ENCODE peak calls at places on chromosomes 2 and 18, in six cellular contexts. One of them, this sample, is unnamed.

GRCh38 chr2:241844831-241845578 is 13.7 kb downstream of the PDCD1 start:
- DNase-seq in left lung: peak; percentile 32
- DNase-seq in GM12865: no peak
- DNase-seq in neural crest cell: no peak
- DNase-seq in retinal pigment epithelial cell: no peak
- DNase-seq in nephron progenitor cell: no peak
- DNase-seq in this sample: no peak

GRCh38 chr2:225793736-225794550 is 394.4 kb downstream of the NYAP2 start:
- DNase-seq in nephron progenitor cell: no peak
- DNase-seq in GM12865: no peak
- DNase-seq in neural crest cell: no peak
- DNase-seq in left lung: no peak
- DNase-seq in retinal pigment epithelial cell: no peak
- DNase-seq in this sample: no peak

GRCh38 chr18:3985664-3986063 is 469.4 kb downstream of the DLGAP1 start:
- DNase-seq in nephron progenitor cell: no peak
- DNase-seq in retinal pigment epithelial cell: no peak
- DNase-seq in left lung: no peak
- DNase-seq in GM12865: no peak
- DNase-seq in neural crest cell: no peak
- DNase-seq in this sample: no peak

GRCh38 chr2:191804711-191805230 is 42.1 kb downstream of the CAVIN2 start:
- DNase-seq in nephron progenitor cell: no peak
- DNase-seq in retinal pigment epithelial cell: no peak
- DNase-seq in left lung: no peak
- DNase-seq in neural crest cell: no peak
- DNase-seq in GM12865: no peak
- DNase-seq in this sample: no peak

GRCh38 chr2:143128681-143129580 is at the start of gene ARHGAP15:
- DNase-seq in retinal pigment epithelial cell: no peak
- DNase-seq in nephron progenitor cell: no peak
- DNase-seq in left lung: peak; percentile 34
- DNase-seq in neural crest cell: no peak
- DNase-seq in GM12865: peak; percentile 93
- DNase-seq in this sample: no peak

GRCh38 chr2:125341353-125341752 is 1314.6 kb upstream of the GYPC start:
- DNase-seq in nephron progenitor cell: no peak
- DNase-seq in left lung: no peak
- DNase-seq in GM12865: no peak
- DNase-seq in neural crest cell: no peak
- DNase-seq in retinal pigment epithelial cell: no peak
- DNase-seq in this sample: no peak

GRCh38 chr2:178527592-178527991 is 47.3 kb downstream of the PLEKHA3 start:
- DNase-seq in GM12865: no peak
- DNase-seq in left lung: no peak
- DNase-seq in retinal pigment epithelial cell: no peak
- DNase-seq in nephron progenitor cell: no peak
- DNase-seq in neural crest cell: no peak
- DNase-seq in this sample: no peak

GRCh38 chr2:99442837-99443236 is 47.0 kb downstream of the REV1 start:
- DNase-seq in retinal pigment epithelial cell: no peak
- DNase-seq in GM12865: no peak
- DNase-seq in left lung: no peak
- DNase-seq in neural crest cell: no peak
- DNase-seq in nephron progenitor cell: no peak
- DNase-seq in this sample: no peak

GRCh38 chr2:158967114-158967730 is 1.2 kb upstream of the TANC1 start:
- DNase-seq in GM12865: no peak
- DNase-seq in nephron progenitor cell: peak; percentile 49
- DNase-seq in retinal pigment epithelial cell: no peak
- DNase-seq in neural crest cell: no peak
- DNase-seq in left lung: no peak
- DNase-seq in this sample: no peak

GRCh38 chr2:207265849-207266248 is 100.1 kb upstream of the KLF7 start:
- DNase-seq in GM12865: no peak
- DNase-seq in nephron progenitor cell: no peak
- DNase-seq in retinal pigment epithelial cell: no peak
- DNase-seq in neural crest cell: no peak
- DNase-seq in left lung: no peak
- DNase-seq in this sample: no peak

GRCh38 chr2:42238644-42239288 is 69.6 kb downstream of the EML4 start:
- DNase-seq in neural crest cell: no peak
- DNase-seq in GM12865: peak; percentile 63
- DNase-seq in left lung: peak; percentile 42
- DNase-seq in retinal pigment epithelial cell: no peak
- DNase-seq in nephron progenitor cell: peak; percentile 37
- DNase-seq in this sample: no peak

GRCh38 chr2:22329097-22329716 is 1055.8 kb upstream of the KLHL29 start:
- DNase-seq in nephron progenitor cell: no peak
- DNase-seq in neural crest cell: no peak
- DNase-seq in left lung: no peak
- DNase-seq in retinal pigment epithelial cell: no peak
- DNase-seq in GM12865: no peak
- DNase-seq in this sample: no peak

GRCh38 chr18:55096261-55097026 is 137.2 kb upstream of the CCDC68 start:
- DNase-seq in left lung: no peak
- DNase-seq in retinal pigment epithelial cell: no peak
- DNase-seq in nephron progenitor cell: no peak
- DNase-seq in neural crest cell: no peak
- DNase-seq in GM12865: peak; percentile 63
- DNase-seq in this sample: no peak

GRCh38 chr2:232085826-232086425 is 124.4 kb downstream of the DIS3L2 start:
- DNase-seq in GM12865: no peak
- DNase-seq in nephron progenitor cell: no peak
- DNase-seq in retinal pigment epithelial cell: no peak
- DNase-seq in neural crest cell: no peak
- DNase-seq in left lung: no peak
- DNase-seq in this sample: no peak

GRCh38 chr2:69138247-69138754 is 125.3 kb downstream of the ANTXR1 start:
- DNase-seq in retinal pigment epithelial cell: peak; percentile 56
- DNase-seq in left lung: no peak
- DNase-seq in neural crest cell: no peak
- DNase-seq in nephron progenitor cell: no peak
- DNase-seq in GM12865: no peak
- DNase-seq in this sample: peak; percentile 60

GRCh38 chr2:177078416-177078815 is 134.2 kb upstream of the HNRNPA3 start:
- DNase-seq in retinal pigment epithelial cell: peak; percentile 46
- DNase-seq in nephron progenitor cell: no peak
- DNase-seq in neural crest cell: no peak
- DNase-seq in GM12865: no peak
- DNase-seq in left lung: peak; percentile 70
- DNase-seq in this sample: no peak

GRCh38 chr2:143163499-143163898 is 34.3 kb downstream of the ARHGAP15 start:
- DNase-seq in retinal pigment epithelial cell: no peak
- DNase-seq in nephron progenitor cell: no peak
- DNase-seq in GM12865: no peak
- DNase-seq in left lung: no peak
- DNase-seq in neural crest cell: no peak
- DNase-seq in this sample: no peak

GRCh38 chr2:12932192-12932591 is 215.5 kb downstream of the TRIB2 start:
- DNase-seq in nephron progenitor cell: no peak
- DNase-seq in left lung: no peak
- DNase-seq in GM12865: no peak
- DNase-seq in retinal pigment epithelial cell: no peak
- DNase-seq in neural crest cell: no peak
- DNase-seq in this sample: no peak

GRCh38 chr2:47904903-47905453 is 1.3 kb downstream of the FBXO11 start:
- DNase-seq in neural crest cell: peak; percentile 16
- DNase-seq in nephron progenitor cell: peak; percentile 41
- DNase-seq in left lung: peak; percentile 41
- DNase-seq in retinal pigment epithelial cell: no peak
- DNase-seq in GM12865: no peak
- DNase-seq in this sample: no peak

GRCh38 chr2:525611-526010 is 151.6 kb downstream of the TMEM18 start:
- DNase-seq in left lung: no peak
- DNase-seq in nephron progenitor cell: no peak
- DNase-seq in GM12865: no peak
- DNase-seq in neural crest cell: no peak
- DNase-seq in retinal pigment epithelial cell: no peak
- DNase-seq in this sample: no peak

GRCh38 chr2:73970850-73971471 is 13.7 kb upstream of the TET3 start:
- DNase-seq in left lung: peak; percentile 83
- DNase-seq in nephron progenitor cell: peak; percentile 27
- DNase-seq in retinal pigment epithelial cell: no peak
- DNase-seq in neural crest cell: no peak
- DNase-seq in GM12865: peak; percentile 93
- DNase-seq in this sample: no peak

GRCh38 chr2:71502941-71503738 is 49.8 kb downstream of the DYSF start:
- DNase-seq in retinal pigment epithelial cell: no peak
- DNase-seq in nephron progenitor cell: no peak
- DNase-seq in left lung: no peak
- DNase-seq in GM12865: no peak
- DNase-seq in neural crest cell: no peak
- DNase-seq in this sample: no peak

GRCh38 chr2:57880967-57881366 is 165.6 kb upstream of the VRK2 start:
- DNase-seq in left lung: no peak
- DNase-seq in nephron progenitor cell: no peak
- DNase-seq in retinal pigment epithelial cell: no peak
- DNase-seq in neural crest cell: no peak
- DNase-seq in GM12865: no peak
- DNase-seq in this sample: no peak

GRCh38 chr2:54114936-54115283 is 505 bp upstream of the ACYP2 start:
- DNase-seq in retinal pigment epithelial cell: no peak
- DNase-seq in GM12865: no peak
- DNase-seq in neural crest cell: no peak
- DNase-seq in nephron progenitor cell: no peak
- DNase-seq in left lung: no peak
- DNase-seq in this sample: no peak

GRCh38 chr2:54120950-54121349 is 5.5 kb downstream of the ACYP2 start:
- DNase-seq in left lung: no peak
- DNase-seq in neural crest cell: no peak
- DNase-seq in retinal pigment epithelial cell: no peak
- DNase-seq in GM12865: no peak
- DNase-seq in nephron progenitor cell: no peak
- DNase-seq in this sample: no peak

GRCh38 chr2:54109848-54110247 is 5.6 kb upstream of the ACYP2 start:
- DNase-seq in GM12865: no peak
- DNase-seq in retinal pigment epithelial cell: no peak
- DNase-seq in neural crest cell: no peak
- DNase-seq in nephron progenitor cell: no peak
- DNase-seq in left lung: no peak
- DNase-seq in this sample: no peak

GRCh38 chr2:54115284-54116137 is at the start of gene ACYP2:
- DNase-seq in neural crest cell: peak; percentile 80
- DNase-seq in retinal pigment epithelial cell: peak; percentile 84
- DNase-seq in nephron progenitor cell: peak; percentile 89
- DNase-seq in left lung: peak; percentile 96
- DNase-seq in GM12865: peak; percentile 97
- DNase-seq in this sample: peak; percentile 69
- TF ChIP-seq CTCF in neural crest cell: no peak
- TF ChIP-seq CTCF in retinal pigment epithelial cell: peak; percentile 39
- TF ChIP-seq CTCF in nephron progenitor cell: no peak
- TF ChIP-seq CTCF in left lung: no peak
- TF ChIP-seq CTCF in GM12865: no peak
- TF ChIP-seq CTCF in this sample: peak; percentile 31

GRCh38 chr2:129828829-129829228 is 150.6 kb upstream of the RAB6C start:
- DNase-seq in GM12865: no peak
- DNase-seq in neural crest cell: no peak
- DNase-seq in retinal pigment epithelial cell: no peak
- DNase-seq in left lung: no peak
- DNase-seq in nephron progenitor cell: no peak
- DNase-seq in this sample: no peak

GRCh38 chr2:129827251-129827894 is 152.1 kb upstream of the RAB6C start:
- DNase-seq in neural crest cell: no peak
- DNase-seq in GM12865: no peak
- DNase-seq in left lung: no peak
- DNase-seq in nephron progenitor cell: peak; percentile 51
- DNase-seq in retinal pigment epithelial cell: no peak
- DNase-seq in this sample: no peak

GRCh38 chr2:129831018-129831417 is 148.4 kb upstream of the RAB6C start:
- DNase-seq in GM12865: no peak
- DNase-seq in nephron progenitor cell: no peak
- DNase-seq in retinal pigment epithelial cell: no peak
- DNase-seq in neural crest cell: no peak
- DNase-seq in left lung: no peak
- DNase-seq in this sample: no peak

GRCh38 chr2:129829577-129829976 is 149.9 kb upstream of the RAB6C start:
- DNase-seq in neural crest cell: no peak
- DNase-seq in nephron progenitor cell: no peak
- DNase-seq in left lung: no peak
- DNase-seq in retinal pigment epithelial cell: no peak
- DNase-seq in GM12865: no peak
- DNase-seq in this sample: no peak
- TF ChIP-seq CTCF in neural crest cell: no peak
- TF ChIP-seq CTCF in nephron progenitor cell: no peak
- TF ChIP-seq CTCF in left lung: no peak
- TF ChIP-seq CTCF in retinal pigment epithelial cell: no peak
- TF ChIP-seq CTCF in GM12865: no peak
- TF ChIP-seq CTCF in this sample: no peak

GRCh38 chr2:111689899-111690298 is 194.1 kb downstream of the ANAPC1 start:
- DNase-seq in nephron progenitor cell: no peak
- DNase-seq in left lung: no peak
- DNase-seq in neural crest cell: no peak
- DNase-seq in retinal pigment epithelial cell: no peak
- DNase-seq in GM12865: no peak
- DNase-seq in this sample: no peak

GRCh38 chr2:111694690-111695089 is 189.3 kb downstream of the ANAPC1 start:
- DNase-seq in GM12865: no peak
- DNase-seq in nephron progenitor cell: no peak
- DNase-seq in neural crest cell: no peak
- DNase-seq in left lung: peak; percentile 72
- DNase-seq in retinal pigment epithelial cell: peak; percentile 92
- DNase-seq in this sample: no peak

GRCh38 chr2:111689174-111689573 is 194.8 kb downstream of the ANAPC1 start:
- DNase-seq in left lung: no peak
- DNase-seq in neural crest cell: no peak
- DNase-seq in GM12865: no peak
- DNase-seq in nephron progenitor cell: no peak
- DNase-seq in retinal pigment epithelial cell: no peak
- DNase-seq in this sample: no peak

GRCh38 chr2:111691164-111691895 is 192.7 kb downstream of the ANAPC1 start:
- DNase-seq in neural crest cell: no peak
- DNase-seq in retinal pigment epithelial cell: no peak
- DNase-seq in left lung: no peak
- DNase-seq in GM12865: no peak
- DNase-seq in nephron progenitor cell: no peak
- DNase-seq in this sample: no peak

DNA sequence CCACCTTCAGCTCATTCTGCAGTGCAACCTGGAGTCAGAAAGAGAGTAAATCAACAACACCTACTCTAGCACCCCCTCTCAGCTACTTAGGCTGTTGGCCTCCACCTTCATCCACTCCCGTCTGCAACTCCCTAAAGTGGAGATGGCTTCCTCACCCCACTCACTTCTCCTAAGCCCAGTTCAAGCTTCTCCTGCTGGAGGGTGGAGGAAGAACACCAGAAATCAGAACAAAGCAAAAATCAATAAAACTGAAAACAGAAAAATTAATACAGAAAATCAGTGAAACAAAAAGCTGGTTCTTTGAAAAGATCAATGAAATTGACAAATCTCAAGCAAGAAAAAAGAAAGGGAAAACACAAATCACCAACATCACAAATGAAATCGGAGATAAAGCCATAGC is 191.7 kb downstream of the ANAPC1 start:
- DNase-seq in retinal pigment epithelial cell: no peak
- DNase-seq in left lung: no peak
- DNase-seq in neural crest cell: no peak
- DNase-seq in nephron progenitor cell: no peak
- DNase-seq in GM12865: no peak
- DNase-seq in this sample: no peak
- TF ChIP-seq CTCF in retinal pigment epithelial cell: peak; percentile 12
- TF ChIP-seq CTCF in left lung: no peak
- TF ChIP-seq CTCF in neural crest cell: no peak
- TF ChIP-seq CTCF in nephron progenitor cell: no peak
- TF ChIP-seq CTCF in GM12865: no peak
- TF ChIP-seq CTCF in this sample: no peak

GRCh38 chr2:239545741-239546392 is 145.0 kb upstream of the HDAC4 start:
- DNase-seq in retinal pigment epithelial cell: no peak
- DNase-seq in left lung: no peak
- DNase-seq in GM12865: no peak
- DNase-seq in neural crest cell: no peak
- DNase-seq in nephron progenitor cell: no peak
- DNase-seq in this sample: no peak
- TF ChIP-seq CTCF in retinal pigment epithelial cell: no peak
- TF ChIP-seq CTCF in left lung: no peak
- TF ChIP-seq CTCF in GM12865: no peak
- TF ChIP-seq CTCF in neural crest cell: no peak
- TF ChIP-seq CTCF in nephron progenitor cell: no peak
- TF ChIP-seq CTCF in this sample: no peak

This sample was measured in kidney epithelial cell.